ENCODE peak calls at places on chromosomes 12 and 14, in eight cellular contexts. One of them, this sample, is unnamed. For H3K9me3, the result is how much of the 10 kb centered on the place peaks cover.

GRCh38 chr12:75511116-75512048 is at the start of gene KRR1:
- DNase-seq in adrenal gland: peak
- DNase-seq in tibial artery: peak
- DNase-seq in heart left ventricle: peak
- DNase-seq in AG04450: peak
- DNase-seq in kidney: peak
- DNase-seq in hepatocyte: peak
- DNase-seq in fibroblast of lung: peak
- DNase-seq in this sample: peak

GRCh38 chr12:99427104-99427503 is 220.4 kb upstream of the GARIN6 start:
- DNase-seq in tibial artery: no peak
- DNase-seq in fibroblast of lung: no peak
- DNase-seq in heart left ventricle: no peak
- DNase-seq in adrenal gland: no peak
- DNase-seq in kidney: no peak
- DNase-seq in AG04450: no peak
- DNase-seq in hepatocyte: no peak
- DNase-seq in this sample: no peak

GRCh38 chr12:99983721-99984258 is 946 bp downstream of the ANKS1B start:
- DNase-seq in hepatocyte: peak
- DNase-seq in tibial artery: no peak
- DNase-seq in kidney: no peak
- DNase-seq in heart left ventricle: no peak
- DNase-seq in adrenal gland: no peak
- DNase-seq in AG04450: no peak
- DNase-seq in fibroblast of lung: peak
- DNase-seq in this sample: no peak

GRCh38 chr12:6919588-6919987 is 5.2 kb downstream of the ENO2 start:
- DNase-seq in heart left ventricle: no peak
- DNase-seq in hepatocyte: no peak
- DNase-seq in adrenal gland: no peak
- DNase-seq in fibroblast of lung: no peak
- DNase-seq in kidney: peak
- DNase-seq in AG04450: no peak
- DNase-seq in tibial artery: no peak
- DNase-seq in this sample: no peak

GRCh38 chr12:56334490-56334793 is 642 bp upstream of the PAN2 start:
- DNase-seq in fibroblast of lung: no peak
- DNase-seq in AG04450: no peak
- DNase-seq in hepatocyte: no peak
- DNase-seq in adrenal gland: no peak
- DNase-seq in heart left ventricle: no peak
- DNase-seq in kidney: no peak
- DNase-seq in tibial artery: no peak
- DNase-seq in this sample: no peak

GRCh38 chr14:92986254-92987147 is 63.6 kb downstream of the CHGA start:
- DNase-seq in hepatocyte: peak
- DNase-seq in adrenal gland: peak
- DNase-seq in heart left ventricle: peak
- DNase-seq in kidney: peak
- DNase-seq in tibial artery: peak
- DNase-seq in AG04450: no peak
- DNase-seq in fibroblast of lung: peak
- DNase-seq in this sample: no peak

GRCh38 chr14:23447634-23448353 is 12.3 kb upstream of the MYH7 start:
- DNase-seq in AG04450: no peak
- DNase-seq in kidney: no peak
- DNase-seq in fibroblast of lung: no peak
- DNase-seq in heart left ventricle: no peak
- DNase-seq in adrenal gland: no peak
- DNase-seq in hepatocyte: peak
- DNase-seq in tibial artery: no peak
- DNase-seq in this sample: no peak

GRCh38 chr12:118544569-118544968 is 168.2 kb downstream of the SUDS3 start:
- DNase-seq in kidney: no peak
- DNase-seq in fibroblast of lung: no peak
- DNase-seq in heart left ventricle: no peak
- DNase-seq in tibial artery: no peak
- DNase-seq in adrenal gland: peak
- DNase-seq in AG04450: no peak
- DNase-seq in hepatocyte: no peak
- DNase-seq in this sample: no peak

GRCh38 chr14:91898256-91898843 is 31.0 kb upstream of the TC2N start:
- DNase-seq in tibial artery: no peak
- DNase-seq in fibroblast of lung: peak
- DNase-seq in hepatocyte: no peak
- DNase-seq in kidney: no peak
- DNase-seq in adrenal gland: no peak
- DNase-seq in heart left ventricle: no peak
- DNase-seq in AG04450: no peak
- DNase-seq in this sample: no peak

GRCh38 chr14:90577661-90578282 is 180.9 kb downstream of the CALM1 start:
- DNase-seq in fibroblast of lung: no peak
- DNase-seq in adrenal gland: no peak
- DNase-seq in heart left ventricle: no peak
- DNase-seq in tibial artery: no peak
- DNase-seq in kidney: no peak
- DNase-seq in AG04450: no peak
- DNase-seq in hepatocyte: no peak
- DNase-seq in this sample: peak

GRCh38 chr14:74941676-74942097 is 13.7 kb downstream of the PGF start:
- DNase-seq in adrenal gland: peak
- DNase-seq in hepatocyte: peak
- DNase-seq in fibroblast of lung: peak
- DNase-seq in AG04450: no peak
- DNase-seq in heart left ventricle: peak
- DNase-seq in kidney: peak
- DNase-seq in tibial artery: peak
- DNase-seq in this sample: no peak

GRCh38 chr14:95531473-95531872 is 3.4 kb upstream of the GLRX5 start:
- DNase-seq in kidney: no peak
- DNase-seq in tibial artery: no peak
- DNase-seq in AG04450: peak
- DNase-seq in fibroblast of lung: peak
- DNase-seq in hepatocyte: no peak
- DNase-seq in adrenal gland: no peak
- DNase-seq in heart left ventricle: no peak
- DNase-seq in this sample: no peak

GRCh38 chr14:104595911-104596450 is 8.6 kb downstream of the TMEM179 start:
- DNase-seq in heart left ventricle: peak
- DNase-seq in kidney: peak
- DNase-seq in fibroblast of lung: no peak
- DNase-seq in hepatocyte: no peak
- DNase-seq in AG04450: no peak
- DNase-seq in adrenal gland: no peak
- DNase-seq in tibial artery: no peak
- DNase-seq in this sample: no peak

DNA sequence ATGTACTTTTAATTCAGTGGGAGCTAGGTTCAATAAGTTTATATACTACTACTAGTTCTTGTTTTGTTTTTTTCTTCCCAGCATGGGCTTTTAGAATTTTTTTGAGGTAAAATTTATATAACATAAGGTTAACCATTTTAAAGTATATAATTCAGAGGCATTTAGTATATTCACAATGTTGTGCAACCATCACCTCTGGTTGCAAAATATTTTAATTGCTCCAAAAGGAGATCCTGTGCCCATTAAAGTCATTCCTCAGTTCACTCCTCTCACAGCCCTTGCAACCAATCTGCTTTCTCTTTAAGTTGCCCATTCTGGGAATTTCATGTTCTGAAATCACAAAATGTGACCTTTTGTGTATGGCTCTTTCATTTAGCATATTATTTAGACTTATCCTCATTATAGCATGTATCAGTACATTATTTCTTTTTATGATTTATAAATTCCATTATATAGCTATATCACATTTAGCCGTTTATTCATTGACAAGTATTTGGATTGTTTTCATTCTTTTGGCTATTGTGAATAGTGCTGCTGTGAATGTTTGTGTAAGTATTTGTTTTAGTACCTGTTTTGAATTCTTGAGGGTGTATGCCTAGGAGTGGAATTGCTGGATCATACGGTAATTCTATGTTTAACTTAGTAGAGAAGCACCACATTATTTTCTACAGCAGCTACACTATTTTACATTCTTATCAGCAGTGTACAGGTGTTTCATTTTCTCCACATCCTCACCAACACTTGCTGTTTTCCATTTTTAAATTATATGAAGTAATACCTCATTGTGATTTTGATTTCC is 59.1 kb downstream of the ARHGAP5 start:
- DNase-seq in tibial artery: no peak
- DNase-seq in adrenal gland: no peak
- DNase-seq in hepatocyte: no peak
- DNase-seq in heart left ventricle: no peak
- DNase-seq in AG04450: no peak
- DNase-seq in kidney: no peak
- DNase-seq in fibroblast of lung: no peak
- DNase-seq in this sample: no peak
- H3K9me3 ChIP-seq in tibial artery: under half
- H3K9me3 ChIP-seq in adrenal gland: under half
- H3K9me3 ChIP-seq in hepatocyte: under half
- H3K9me3 ChIP-seq in heart left ventricle: under half
- H3K9me3 ChIP-seq in AG04450: under half
- H3K9me3 ChIP-seq in kidney: under half
- H3K9me3 ChIP-seq in fibroblast of lung: under half
- H3K9me3 ChIP-seq in this sample: under half

DNA sequence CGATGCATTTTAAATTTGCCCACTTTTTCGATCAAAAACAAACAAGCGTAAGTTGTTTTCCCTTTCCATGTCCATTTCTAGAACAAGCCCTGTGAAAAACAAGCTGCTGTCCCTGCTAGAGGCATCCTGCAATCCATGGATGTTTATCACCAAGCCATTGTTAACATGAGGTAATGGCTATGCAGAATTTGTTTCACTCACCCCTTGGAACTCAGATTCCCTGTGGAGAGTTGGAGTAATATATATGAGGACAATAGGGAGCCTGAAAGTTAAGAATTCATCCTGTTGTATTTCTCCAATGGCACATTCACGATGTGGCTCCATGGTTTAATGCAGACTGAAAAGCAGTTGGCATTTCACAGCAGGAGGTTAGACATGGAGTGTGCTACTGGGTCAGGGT is 32.3 kb downstream of the GPR65 start:
- DNase-seq in kidney: no peak
- DNase-seq in fibroblast of lung: no peak
- DNase-seq in hepatocyte: no peak
- DNase-seq in heart left ventricle: no peak
- DNase-seq in adrenal gland: no peak
- DNase-seq in tibial artery: no peak
- DNase-seq in AG04450: no peak
- DNase-seq in this sample: no peak
- H3K4me3 ChIP-seq in kidney: no peak
- H3K4me3 ChIP-seq in fibroblast of lung: no peak
- H3K4me3 ChIP-seq in hepatocyte: no peak
- H3K4me3 ChIP-seq in heart left ventricle: no peak
- H3K4me3 ChIP-seq in adrenal gland: no peak
- H3K4me3 ChIP-seq in tibial artery: no peak
- H3K4me3 ChIP-seq in AG04450: no peak
- H3K4me3 ChIP-seq in this sample: no peak

GRCh38 chr12:81369175-81369574 is 291.3 kb downstream of the ACSS3 start:
- DNase-seq in heart left ventricle: no peak
- DNase-seq in tibial artery: no peak
- DNase-seq in fibroblast of lung: no peak
- DNase-seq in adrenal gland: no peak
- DNase-seq in kidney: no peak
- DNase-seq in AG04450: no peak
- DNase-seq in hepatocyte: no peak
- DNase-seq in this sample: no peak
- TF ChIP-seq CTCF in heart left ventricle: no peak
- TF ChIP-seq CTCF in tibial artery: no peak
- TF ChIP-seq CTCF in fibroblast of lung: no peak
- TF ChIP-seq CTCF in adrenal gland: no peak
- TF ChIP-seq CTCF in kidney: no peak
- TF ChIP-seq CTCF in AG04450: no peak
- TF ChIP-seq CTCF in hepatocyte: no peak
- TF ChIP-seq CTCF in this sample: no peak

DNA sequence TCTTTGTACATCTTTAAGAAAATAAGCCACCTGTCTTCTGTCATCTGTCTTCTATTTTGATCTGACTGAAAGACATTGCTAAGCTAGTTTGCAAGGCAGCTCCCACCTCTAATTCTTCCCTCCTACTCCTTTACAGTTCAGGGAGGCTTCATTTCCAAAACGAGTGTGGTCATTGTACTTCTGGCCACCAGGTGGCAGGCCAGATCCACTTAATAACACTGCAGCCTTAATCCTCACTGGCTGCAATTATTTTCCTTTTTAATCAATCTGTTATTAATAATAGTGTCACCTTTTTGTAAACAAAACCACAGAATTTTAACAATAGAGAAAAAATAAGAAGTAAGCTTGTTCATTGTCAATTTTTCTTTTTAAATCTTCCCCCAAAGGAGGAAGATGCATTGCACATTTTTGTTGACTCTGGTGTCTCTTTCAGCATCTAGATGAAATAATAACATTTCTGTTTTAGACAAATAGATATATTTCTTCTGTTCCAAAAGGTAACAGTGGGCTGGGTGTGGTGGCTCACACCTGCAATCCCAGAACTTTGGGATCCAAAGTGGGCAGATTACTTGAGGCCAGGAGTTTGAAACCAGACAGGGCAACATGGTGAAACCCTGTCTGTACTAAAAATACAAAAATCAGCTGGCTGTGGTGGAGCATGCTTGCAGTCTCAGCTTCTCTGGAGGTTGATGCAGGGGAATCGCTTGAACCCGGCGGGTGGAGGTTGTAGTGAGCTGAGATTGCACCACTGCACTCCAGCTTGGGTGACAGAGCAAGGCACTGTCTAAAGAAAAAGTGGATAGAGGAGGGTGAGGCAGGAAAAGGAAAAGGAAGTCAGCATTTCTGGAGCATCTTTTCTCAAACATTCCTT is 23.3 kb downstream of the GABARAPL1 start:
- DNase-seq in fibroblast of lung: peak
- DNase-seq in kidney: no peak
- DNase-seq in heart left ventricle: no peak
- DNase-seq in hepatocyte: peak
- DNase-seq in AG04450: no peak
- DNase-seq in tibial artery: no peak
- DNase-seq in adrenal gland: no peak
- DNase-seq in this sample: no peak
- H3K9me3 ChIP-seq in fibroblast of lung: under half
- H3K9me3 ChIP-seq in kidney: under half
- H3K9me3 ChIP-seq in heart left ventricle: under half
- H3K9me3 ChIP-seq in hepatocyte: under half
- H3K9me3 ChIP-seq in AG04450: under half
- H3K9me3 ChIP-seq in tibial artery: under half
- H3K9me3 ChIP-seq in adrenal gland: under half
- H3K9me3 ChIP-seq in this sample: under half

This sample was measured in gastrocnemius medialis.